ENCODE peak calls at places on chromosome 7, in nine cellular contexts. S is mucosa of descending colon, V is foreskin fibroblast, I is adrenal gland, Z is A549, F is AG04449, A is fibroblast of lung, D is AG10803, U is skeletal muscle cell. Y is an unnamed sample.

GRCh38 chr7:151773795-151774194 is 103.1 kb downstream of the PRKAG2 start:
- DNase-seq in U (no peak), V (no peak), F (no peak), S (no peak), Z (no peak), D (no peak), I (no peak), A (no peak), Y (no peak)

GRCh38 chr7:136079934-136080333 is 102.8 kb upstream of the MTPN start:
- DNase-seq in I (no peak), V (no peak), A (no peak), S (no peak), U (no peak), F (no peak), D (no peak), Z (no peak), Y (no peak)

GRCh38 chr7:132739271-132739955 is 163.1 kb upstream of the PLXNA4 start:
- DNase-seq in U (peak), A (peak), I (peak), S (no peak), F (peak), V (peak), D (peak), Z (peak), Y (no peak)

GRCh38 chr7:97006951-97007861 is 1.9 kb downstream of the DLX6 start:
- DNase-seq in V (no peak), Z (no peak), A (no peak), D (no peak), I (no peak), F (no peak), U (no peak), S (no peak), Y (peak)

GRCh38 chr7:144118341-144118740 is 4.6 kb upstream of the OR2A14 start:
- DNase-seq in I (no peak), F (no peak), V (no peak), Z (no peak), U (no peak), D (no peak), A (no peak), S (no peak), Y (peak)

GRCh38 chr7:1895664-1896515 is 225.8 kb downstream of the ELFN1 start:
- DNase-seq in I (no peak), Z (no peak), F (no peak), A (no peak), V (peak), D (no peak), S (no peak), U (no peak), Y (no peak)

GRCh38 chr7:51457079-51457478 is 140.5 kb upstream of the COBL start:
- DNase-seq in A (no peak), Z (no peak), U (no peak), D (no peak), F (no peak), I (no peak), V (no peak), S (no peak), Y (no peak)

GRCh38 chr7:151717918-151718317 is 159.0 kb downstream of the PRKAG2 start:
- DNase-seq in V (no peak), D (no peak), A (no peak), Z (no peak), S (no peak), U (no peak), I (no peak), F (no peak), Y (no peak)

GRCh38 chr7:157320607-157320979 is 16.2 kb upstream of the DNAJB6 start:
- DNase-seq in U (peak), A (peak), D (peak), Z (no peak), F (no peak), I (no peak), V (peak), S (no peak), Y (no peak)

GRCh38 chr7:132081686-132082085 is 494.6 kb downstream of the PLXNA4 start:
- DNase-seq in D (no peak), A (no peak), V (no peak), S (no peak), U (no peak), I (no peak), Z (no peak), F (no peak), Y (no peak)

GRCh38 chr7:93279541-93279940 is 47.4 kb downstream of the VPS50 start:
- DNase-seq in F (no peak), V (peak), D (no peak), S (no peak), Z (no peak), I (no peak), A (no peak), U (no peak), Y (no peak)

GRCh38 chr7:51459809-51460208 is 143.2 kb upstream of the COBL start:
- DNase-seq in D (no peak), V (no peak), F (no peak), I (no peak), U (no peak), A (no peak), Z (no peak), S (no peak), Y (peak)

GRCh38 chr7:64634406-64635062 is 31.4 kb upstream of the ZNF107 start:
- DNase-seq in V (no peak), F (no peak), A (no peak), S (no peak), U (no peak), D (no peak), Z (no peak), I (no peak), Y (no peak)

GRCh38 chr7:107934991-107935770 is 44.2 kb downstream of the DLD start:
- DNase-seq in A (peak), D (peak), Z (no peak), U (no peak), V (peak), I (no peak), F (no peak), S (no peak), Y (peak)

GRCh38 chr7:127903913-127904705 is 127.1 kb downstream of the LRRC4 start:
- DNase-seq in A (no peak), S (no peak), V (no peak), I (no peak), D (no peak), U (no peak), Z (no peak), F (no peak), Y (no peak)

GRCh38 chr7:42746226-42746625 is 165.6 kb downstream of the C7orf25 start:
- DNase-seq in A (no peak), D (no peak), V (no peak), U (no peak), F (no peak), Z (no peak), S (no peak), I (no peak), Y (no peak)

GRCh38 chr7:23043441-23043840 is 29.5 kb upstream of the HYCC1 start:
- DNase-seq in D (peak), A (no peak), I (no peak), Z (peak), S (no peak), U (no peak), F (no peak), V (no peak), Y (no peak)

GRCh38 chr7:149071641-149072437 is 18.7 kb downstream of the ZNF786 start:
- DNase-seq in S (peak), D (peak), F (no peak), Z (peak), V (peak), A (peak), I (no peak), U (no peak), Y (peak)

GRCh38 chr7:128410092-128410665 is 397 bp upstream of the IMPDH1 start:
- DNase-seq in A (peak), D (peak), Z (peak), S (peak), U (peak), V (peak), I (no peak), F (no peak), Y (peak)

GRCh38 chr7:112481833-112482669 is 1.3 kb downstream of the LSMEM1 start:
- DNase-seq in U (peak), V (peak), F (peak), Z (peak), I (peak), A (peak), D (peak), S (no peak), Y (peak)

GRCh38 chr7:146499970-146500369 is 383.4 kb downstream of the CNTNAP2 start:
- DNase-seq in I (no peak), Z (no peak), A (no peak), U (no peak), S (no peak), D (no peak), F (no peak), V (no peak), Y (no peak)

GRCh38 chr7:157008206-157009169 is 2.0 kb downstream of the MNX1 start:
- DNase-seq in Z (no peak), D (no peak), U (no peak), I (no peak), F (no peak), S (peak), A (no peak), V (no peak), Y (peak)

GRCh38 chr7:65967361-65968155 is 14.5 kb downstream of the GUSB start:
- DNase-seq in Z (no peak), I (no peak), A (no peak), U (no peak), S (no peak), V (no peak), F (no peak), D (no peak), Y (no peak)

GRCh38 chr7:93147358-93147757 is 827 bp downstream of the SAMD9L start:
- DNase-seq in I (peak), S (peak), Z (peak), V (peak), F (no peak), U (no peak), A (peak), D (peak), Y (peak)

GRCh38 chr7:76054129-76055120 is 6.5 kb downstream of the MDH2 start:
- DNase-seq in I (peak), V (peak), A (peak), U (peak), S (no peak), D (peak), Z (peak), F (no peak), Y (peak)

GRCh38 chr7:39700932-39701331 is 77.6 kb downstream of the RALA start:
- DNase-seq in I (peak), D (no peak), Z (no peak), A (no peak), V (no peak), U (no peak), S (peak), F (no peak), Y (no peak)

GRCh38 chr7:46607176-46607575 is 686.1 kb upstream of the IGFBP3 start:
- DNase-seq in S (no peak), U (no peak), F (no peak), V (no peak), A (peak), Z (no peak), I (no peak), D (peak), Y (no peak)

GRCh38 chr7:18693401-18693800 is 197.9 kb downstream of the HDAC9 start:
- DNase-seq in F (peak), D (peak), A (peak), I (peak), V (peak), Z (peak), S (no peak), U (peak), Y (peak)

GRCh38 chr7:118104812-118105441 is 79.0 kb upstream of the LSM8 start:
- DNase-seq in A (peak), D (peak), S (no peak), F (no peak), I (no peak), U (no peak), V (peak), Z (peak), Y (no peak)

GRCh38 chr7:17782216-17782549 is 158.1 kb downstream of the SNX13 start:
- DNase-seq in Z (no peak), U (no peak), V (no peak), D (no peak), A (no peak), I (no peak), S (no peak), F (no peak), Y (no peak)

GRCh38 chr7:30135551-30136271 is 925 bp downstream of the MTURN start:
- DNase-seq in D (peak), S (peak), I (peak), Z (peak), V (peak), A (peak), F (no peak), U (peak), Y (peak)

GRCh38 chr7:54546081-54546985 is 4.2 kb downstream of the VSTM2A start:
- DNase-seq in F (no peak), S (peak), A (no peak), U (no peak), I (no peak), D (no peak), Z (peak), V (peak), Y (peak)

DNA sequence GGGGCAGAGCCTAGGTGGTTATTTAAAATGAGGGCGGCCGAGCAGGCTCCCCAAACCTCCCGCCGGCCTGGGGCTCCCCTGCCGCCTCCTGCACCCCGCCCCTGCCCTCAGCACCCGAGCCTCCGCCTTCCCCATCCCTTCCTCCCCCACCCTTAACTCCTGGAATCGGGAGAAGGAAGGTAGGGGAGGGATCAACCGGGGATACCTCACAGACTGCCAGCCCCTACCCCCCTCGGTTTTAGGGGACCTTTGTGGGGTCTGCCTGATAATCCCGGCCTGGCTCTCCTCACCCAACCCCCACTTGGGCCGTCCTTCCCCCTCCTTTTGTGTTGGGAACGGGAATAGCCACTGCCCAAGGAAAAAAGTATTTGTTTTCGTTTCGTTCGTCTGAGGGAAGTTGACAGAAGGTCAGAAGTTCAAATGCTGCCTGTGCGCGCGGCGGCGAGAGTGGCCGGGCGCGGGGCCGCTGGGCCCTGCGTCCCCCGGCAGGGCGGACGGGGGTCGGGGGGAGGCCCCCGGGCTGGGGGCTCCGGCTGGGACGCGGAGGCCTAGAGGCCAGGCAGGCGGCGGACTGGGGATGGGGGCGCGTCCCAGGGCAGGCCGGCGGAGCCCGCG is 2.8 kb downstream of the SHH start:
- DNase-seq in A (no peak), I (no peak), Z (no peak), U (no peak), V (peak), D (no peak), S (no peak), F (no peak), Y (peak)
- H3K4me3 ChIP-seq in A (no peak), I (peak), Z (peak), U (peak), V (no peak), D (no peak), S (no peak), F (no peak), Y (peak)

DNA sequence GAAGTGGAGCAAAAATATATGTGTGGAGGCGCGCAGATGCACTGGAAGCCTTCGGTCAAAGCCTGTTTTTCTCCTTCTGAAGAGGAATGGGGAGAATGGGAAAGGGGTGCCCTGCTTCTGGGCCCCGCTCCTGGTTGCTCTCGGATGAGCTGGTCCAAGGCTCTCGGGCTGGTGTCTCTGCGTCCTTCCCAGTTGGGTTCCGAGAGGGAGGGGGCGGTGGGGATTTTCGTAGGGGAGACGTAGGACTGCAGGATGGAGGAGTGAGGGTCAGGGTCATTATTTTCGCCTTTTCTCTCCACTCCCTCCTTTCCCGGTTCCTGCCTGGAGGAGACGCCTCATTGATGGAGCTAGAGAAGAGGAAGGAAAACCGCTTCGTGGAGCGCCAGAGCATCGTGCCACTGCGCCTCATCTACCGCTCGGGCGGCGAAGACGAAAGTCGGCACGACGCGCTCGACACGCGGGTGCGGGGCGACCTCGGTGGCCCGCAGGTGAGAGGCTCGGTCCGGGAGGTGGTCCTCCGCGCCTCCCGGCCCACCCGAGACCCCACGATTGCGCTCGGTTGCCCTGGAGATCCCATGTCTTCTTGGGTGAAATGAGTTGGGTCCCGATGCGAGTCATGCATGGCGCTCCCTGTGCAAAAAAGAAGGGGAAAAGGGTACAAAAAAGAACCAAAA is 785 bp downstream of the ADAM22 start:
- DNase-seq in V (peak), I (peak), S (peak), D (no peak), F (no peak), Z (peak), A (peak), U (no peak), Y (peak)
- H3K4me3 ChIP-seq in V (peak), I (peak), S (peak), D (peak), F (peak), Z (peak), A (peak), U (peak), Y (peak)

GRCh38 chr7:91883676-91884362 is 3.3 kb upstream of the MTERF1 start:
- DNase-seq in U (no peak), S (no peak), Z (no peak), A (no peak), V (no peak), I (no peak), F (no peak), D (no peak), Y (no peak)

GRCh38 chr7:91876391-91877133 is 3.9 kb downstream of the MTERF1 start:
- DNase-seq in V (peak), D (peak), F (no peak), Z (peak), U (no peak), A (peak), I (no peak), S (no peak), Y (no peak)

GRCh38 chr7:91875851-91876250 is 4.7 kb downstream of the MTERF1 start:
- DNase-seq in F (no peak), S (no peak), I (no peak), U (no peak), D (peak), A (peak), Z (no peak), V (peak), Y (no peak)

GRCh38 chr7:91880413-91881241 is at the start of gene MTERF1:
- DNase-seq in I (peak), D (peak), V (peak), F (peak), Z (peak), S (peak), A (peak), U (peak), Y (peak)

GRCh38 chr7:91880016-91880412 is 488 bp downstream of the MTERF1 start:
- DNase-seq in V (peak), F (no peak), Z (no peak), D (peak), I (no peak), S (no peak), A (peak), U (no peak), Y (no peak)
- H3K4me3 ChIP-seq in V (peak), F (peak), Z (peak), D (peak), I (peak), S (peak), A (peak), U (peak), Y (peak)

DNA sequence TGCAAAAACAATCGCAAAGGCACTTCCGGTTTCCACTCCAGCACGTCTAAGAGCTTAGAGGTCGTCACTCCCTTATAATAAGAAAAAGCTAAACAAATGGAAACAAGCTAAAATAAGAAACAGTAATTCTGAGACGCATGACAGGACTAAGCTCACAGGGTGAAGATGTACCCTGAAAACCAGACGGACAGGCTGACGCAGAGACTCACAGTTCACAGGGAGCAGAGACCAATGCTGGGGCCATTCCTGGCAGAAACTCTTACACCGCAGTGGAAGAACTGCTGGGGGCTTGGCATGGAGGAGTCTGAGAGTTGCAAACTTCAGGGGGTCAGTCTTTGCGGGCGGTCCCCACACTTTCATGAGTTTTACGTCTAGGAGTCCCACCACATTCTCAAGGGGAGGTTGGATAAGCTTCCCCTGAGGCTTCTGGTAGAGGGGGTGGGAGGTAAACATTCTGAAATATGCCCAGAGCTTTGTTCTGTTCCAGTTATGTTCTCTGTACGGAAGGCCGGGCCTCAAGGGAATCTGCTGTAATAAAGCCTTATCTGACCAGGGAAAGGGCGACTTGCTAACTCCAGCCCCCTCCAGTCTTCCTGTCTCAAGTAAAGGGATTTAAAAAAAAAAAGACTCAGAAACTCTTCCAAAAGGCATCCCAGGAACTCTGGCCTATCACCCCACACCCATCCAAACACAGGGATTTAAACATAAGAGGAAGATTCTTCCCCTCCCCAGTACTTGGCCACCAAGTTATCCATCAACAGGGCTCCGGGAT is 47.8 kb downstream of the BRI3 start:
- DNase-seq in S (no peak), D (no peak), U (no peak), A (peak), I (no peak), Z (no peak), F (peak), V (no peak), Y (no peak)
- H3K4me3 ChIP-seq in S (no peak), D (no peak), U (no peak), A (no peak), I (no peak), Z (no peak), F (no peak), V (no peak), Y (no peak)

DNA sequence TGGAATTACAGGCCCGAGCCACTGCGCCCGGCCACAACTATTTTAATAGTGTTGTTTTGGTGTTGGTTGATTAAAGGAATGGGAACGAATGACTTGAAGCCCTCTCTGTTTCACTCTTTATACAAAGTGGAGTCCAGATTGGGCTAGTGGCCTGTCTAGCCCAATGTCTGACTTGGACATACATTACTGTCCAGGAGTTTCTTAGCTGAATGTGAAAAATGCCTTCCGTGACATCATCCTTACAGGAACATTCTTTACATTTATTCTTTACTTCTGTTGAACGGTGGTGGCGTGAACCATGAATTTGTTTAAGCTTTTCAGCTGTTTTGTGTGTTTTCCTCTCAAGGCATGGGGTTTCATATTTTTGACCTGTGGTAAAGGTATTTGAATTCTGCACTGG is 67.9 kb downstream of the DAGLB start:
- DNase-seq in Z (no peak), V (no peak), I (no peak), S (no peak), D (no peak), A (no peak), U (no peak), F (no peak), Y (no peak)
- H3K4me3 ChIP-seq in Z (no peak), V (no peak), I (no peak), S (no peak), D (no peak), A (no peak), U (no peak), F (no peak), Y (no peak)

GRCh38 chr7:38311329-38311937 is 38.0 kb upstream of the TARP start:
- DNase-seq in Z (peak), V (peak), F (no peak), A (no peak), D (no peak), I (no peak), S (peak), U (no peak), Y (no peak)
- H3K4me3 ChIP-seq in Z (peak), V (peak), F (peak), A (no peak), D (peak), I (peak), S (no peak), U (peak), Y (no peak)

Y was measured in endodermal cell.